ENCODE peak calls at places on chromosomes 1 and 21, in four cellular contexts. X is stimulated activated CD8-positive, alpha-beta memory T cell treated with anti-CD3 and anti-CD28 coated beads, Interleukin-7, amount 100 ng/mL, for 1 hour; W is RWPE1; K is amygdala. R is an unnamed sample.

GRCh38 chr1:59520759-59521442 is 224.0 kb downstream of the FGGY start:
- DNase-seq in X (no peak), K (no peak), W (no peak), R (peak)

GRCh38 chr1:225422795-225423517 is 4.9 kb downstream of the LBR start:
- DNase-seq in K (no peak), X (no peak), W (no peak), R (no peak)

GRCh38 chr1:29939086-29939485 is 702.8 kb downstream of the PTPRU start:
- DNase-seq in W (no peak), K (no peak), X (no peak), R (no peak)

GRCh38 chr1:40042337-40042736 is 1.8 kb downstream of the CAP1 start:
- DNase-seq in W (no peak), X (no peak), K (no peak), R (peak)

GRCh38 chr1:119081705-119082104 is 58.7 kb downstream of the WARS2 start:
- DNase-seq in W (no peak), K (no peak), X (no peak), R (no peak)

GRCh38 chr21:38129711-38130110 is 127.1 kb upstream of the KCNJ15 start:
- DNase-seq in K (no peak), X (no peak), W (no peak), R (no peak)

GRCh38 chr1:32180186-32181060 is 948 bp downstream of the TXLNA start:
- DNase-seq in X (no peak), W (peak), K (no peak), R (peak)

GRCh38 chr21:35811115-35811806 is 249.1 kb downstream of the SETD4 start:
- DNase-seq in W (no peak), X (no peak), K (no peak), R (no peak)

GRCh38 chr1:205547932-205548827 is 43.7 kb downstream of the CDK18 start:
- DNase-seq in K (no peak), W (no peak), X (no peak), R (no peak)

GRCh38 chr1:37723072-37723389 is 30.7 kb downstream of the CDCA8 start:
- DNase-seq in W (no peak), K (no peak), X (no peak), R (no peak)

GRCh38 chr1:151221616-151222015 is 23.3 kb downstream of the PIP5K1A start:
- DNase-seq in W (no peak), K (no peak), X (no peak), R (no peak)

GRCh38 chr1:173789841-173790240 is 34.6 kb upstream of the DARS2 start:
- DNase-seq in X (no peak), W (no peak), K (no peak), R (no peak)

GRCh38 chr1:204858381-204858821 is 12.3 kb upstream of the NFASC start:
- DNase-seq in X (no peak), W (peak), K (no peak), R (no peak)

GRCh38 chr1:186175588-186175987 is 199.5 kb downstream of the TPR start:
- DNase-seq in X (no peak), K (no peak), W (peak), R (no peak)

GRCh38 chr1:68725353-68725752 is 228.5 kb upstream of the DEPDC1 start:
- DNase-seq in W (no peak), K (no peak), X (no peak), R (no peak)

GRCh38 chr1:100290291-100290690 is 24.3 kb downstream of the RTCA start:
- DNase-seq in W (no peak), X (no peak), K (no peak), R (no peak)

GRCh38 chr1:38028671-38029070 is 16.1 kb downstream of the UTP11 start:
- DNase-seq in X (no peak), K (no peak), W (no peak), R (no peak)

GRCh38 chr1:150186789-150187559 is 37.3 kb downstream of the PLEKHO1 start:
- DNase-seq in K (no peak), X (no peak), W (peak), R (peak)

GRCh38 chr1:112625696-112626095 is 6.1 kb downstream of the CAPZA1 start:
- DNase-seq in W (no peak), X (no peak), K (no peak), R (no peak)

GRCh38 chr1:164805399-164805798 is 246.4 kb downstream of the PBX1 start:
- DNase-seq in W (no peak), K (no peak), X (no peak), R (peak)

GRCh38 chr1:54643736-54644135 is 2.1 kb downstream of the MROH7 start:
- DNase-seq in W (no peak), X (no peak), K (no peak), R (no peak)

GRCh38 chr1:56019922-56020321 is 559.4 kb downstream of the PLPP3 start:
- DNase-seq in K (no peak), X (no peak), W (no peak), R (no peak)

GRCh38 chr1:20381045-20381641 is 90.5 kb downstream of the VWA5B1 start:
- DNase-seq in W (no peak), K (no peak), X (no peak), R (no peak)

GRCh38 chr21:36579898-36580297 is 100.0 kb upstream of the CLDN14 start:
- DNase-seq in W (no peak), K (no peak), X (no peak), R (no peak)

GRCh38 chr1:17232759-17233661 is 15.9 kb upstream of the PADI3 start:
- DNase-seq in X (no peak), W (peak), K (no peak), R (peak)

GRCh38 chr1:109275706-109276345 is 7.1 kb downstream of the PSRC1 start:
- DNase-seq in W (no peak), K (no peak), X (no peak), R (no peak)

GRCh38 chr1:157399984-157400382 is 152.3 kb downstream of the FCRL5 start:
- DNase-seq in X (no peak), K (no peak), W (no peak), R (no peak)

R was measured in HCEC 1CT.